ENCODE peak calls at places on chromosomes 2 and 18, in six cellular contexts. O, G, I, S, U and B are unnamed samples.

GRCh38 chr18:74110983-74111382 is 36.7 kb downstream of the FBXO15 start:
- DNase-seq in O (no peak), G (no peak), I (no peak), S (no peak), U (no peak), B (no peak)

GRCh38 chr2:20482711-20483110 is 35.8 kb downstream of the RHOB start:
- DNase-seq in O (no peak), G (no peak), I (no peak), S (no peak), U (no peak), B (no peak)

GRCh38 chr2:177329035-177329434 is 63.5 kb upstream of the AGPS start:
- DNase-seq in O (no peak), G (no peak), I (no peak), S (no peak), U (no peak), B (no peak)

GRCh38 chr2:234556848-234557573 is 60.1 kb upstream of the ARL4C start:
- DNase-seq in O (no peak), G (no peak), I (peak), S (peak), U (no peak), B (no peak)

GRCh38 chr18:10979411-10979810 is 170.0 kb downstream of the PIEZO2 start:
- DNase-seq in O (no peak), G (no peak), I (no peak), S (no peak), U (no peak), B (no peak)

GRCh38 chr2:232437130-232437620 is 18.8 kb upstream of the ALPI start:
- DNase-seq in O (peak), G (no peak), I (no peak), S (no peak), U (no peak), B (no peak)

GRCh38 chr2:18299423-18300212 is 260.8 kb downstream of the RDH14 start:
- DNase-seq in O (peak), G (peak), I (peak), S (peak), U (no peak), B (peak)

GRCh38 chr2:84840306-84840705 is 40.6 kb downstream of the TRABD2A start:
- DNase-seq in O (no peak), G (peak), I (peak), S (no peak), U (no peak), B (no peak)

GRCh38 chr18:73679941-73680700 is 467.5 kb downstream of the FBXO15 start:
- DNase-seq in O (no peak), G (no peak), I (peak), S (no peak), U (no peak), B (no peak)

GRCh38 chr2:157611110-157611509 is 17.6 kb downstream of the ACVR1C start:
- DNase-seq in O (no peak), G (no peak), I (no peak), S (no peak), U (no peak), B (no peak)

GRCh38 chr2:222902660-222903059 is 41.8 kb downstream of the ACSL3 start:
- DNase-seq in O (no peak), G (peak), I (no peak), S (no peak), U (no peak), B (no peak)

GRCh38 chr2:25078171-25079049 is 36.5 kb downstream of the EFR3B start:
- DNase-seq in O (no peak), G (peak), I (peak), S (peak), U (no peak), B (no peak)

GRCh38 chr2:167069855-167070254 is 181.6 kb downstream of the XIRP2 start:
- DNase-seq in O (no peak), G (no peak), I (peak), S (no peak), U (no peak), B (no peak)

GRCh38 chr2:15979759-15980604 is 39.6 kb downstream of the MYCN start:
- DNase-seq in O (no peak), G (no peak), I (no peak), S (no peak), U (no peak), B (peak)

GRCh38 chr2:48265169-48266013 is 264.6 kb upstream of the STON1 start:
- DNase-seq in O (no peak), G (no peak), I (no peak), S (no peak), U (no peak), B (no peak)

GRCh38 chr2:134657650-134658250 is 61.0 kb downstream of the TMEM163 start:
- DNase-seq in O (peak), G (peak), I (no peak), S (no peak), U (peak), B (no peak)

GRCh38 chr2:48829036-48829435 is 73.5 kb upstream of the LHCGR start:
- DNase-seq in O (no peak), G (no peak), I (peak), S (no peak), U (no peak), B (no peak)

GRCh38 chr2:62369549-62370164 is 136.3 kb downstream of the TMEM17 start:
- DNase-seq in O (no peak), G (peak), I (no peak), S (no peak), U (no peak), B (no peak)

GRCh38 chr18:48922801-48923730 is 27.7 kb downstream of the SMAD7 start:
- DNase-seq in O (peak), G (peak), I (peak), S (peak), U (no peak), B (no peak)
- H3K9ac ChIP-seq in O (no peak), G (no peak), I (peak), S (peak), U (no peak), B (peak)

DNA sequence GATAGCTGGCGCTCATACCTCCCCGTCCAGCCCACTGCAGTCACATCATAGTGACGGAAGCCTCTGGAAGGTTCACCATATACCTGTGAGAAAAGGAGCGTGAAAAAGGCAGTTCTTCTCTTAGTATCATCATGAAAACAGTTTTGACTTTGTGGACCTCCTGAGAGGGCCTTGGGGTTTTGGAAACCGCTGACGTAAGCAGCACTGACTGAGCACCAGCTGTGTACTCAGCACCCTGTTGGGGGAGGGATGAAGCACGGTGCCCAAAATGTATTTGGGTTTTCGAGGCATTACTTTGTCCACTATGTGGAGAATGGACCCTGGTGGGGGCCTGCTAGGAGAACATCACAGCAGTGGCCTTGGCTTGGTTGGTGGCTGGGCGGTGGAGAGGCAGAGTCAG is 5.4 kb downstream of the SCLY start:
- DNase-seq in O (no peak), G (no peak), I (no peak), S (no peak), U (no peak), B (no peak)
- H2BK15ac ChIP-seq in O (no peak), G (no peak), I (no peak), S (no peak), U (no peak), B (no peak)

GRCh38 chr18:67695684-67696083 is 179.2 kb upstream of the DSEL start:
- DNase-seq in O (no peak), G (no peak), I (no peak), S (no peak), U (no peak), B (no peak)
- H3K4me2 ChIP-seq in O (no peak), G (no peak), I (no peak), S (no peak), U (no peak), B (no peak)

GRCh38 chr2:214489181-214489580 is 78.3 kb downstream of the VWC2L start:
- DNase-seq in O (no peak), G (no peak), I (no peak), S (no peak), U (no peak), B (no peak)

GRCh38 chr2:214481204-214481603 is 70.3 kb downstream of the VWC2L start:
- DNase-seq in O (no peak), G (no peak), I (peak), S (peak), U (no peak), B (peak)

GRCh38 chr2:214484701-214485100 is 73.8 kb downstream of the VWC2L start:
- DNase-seq in O (no peak), G (no peak), I (no peak), S (no peak), U (no peak), B (no peak)

GRCh38 chr2:214482716-214483115 is 71.9 kb downstream of the VWC2L start:
- DNase-seq in O (no peak), G (no peak), I (no peak), S (no peak), U (no peak), B (peak)

GRCh38 chr2:214484239-214484638 is 73.4 kb downstream of the VWC2L start:
- DNase-seq in O (no peak), G (no peak), I (no peak), S (no peak), U (no peak), B (no peak)
- H3K9ac ChIP-seq in O (no peak), G (no peak), I (no peak), S (no peak), U (no peak), B (no peak)

DNA sequence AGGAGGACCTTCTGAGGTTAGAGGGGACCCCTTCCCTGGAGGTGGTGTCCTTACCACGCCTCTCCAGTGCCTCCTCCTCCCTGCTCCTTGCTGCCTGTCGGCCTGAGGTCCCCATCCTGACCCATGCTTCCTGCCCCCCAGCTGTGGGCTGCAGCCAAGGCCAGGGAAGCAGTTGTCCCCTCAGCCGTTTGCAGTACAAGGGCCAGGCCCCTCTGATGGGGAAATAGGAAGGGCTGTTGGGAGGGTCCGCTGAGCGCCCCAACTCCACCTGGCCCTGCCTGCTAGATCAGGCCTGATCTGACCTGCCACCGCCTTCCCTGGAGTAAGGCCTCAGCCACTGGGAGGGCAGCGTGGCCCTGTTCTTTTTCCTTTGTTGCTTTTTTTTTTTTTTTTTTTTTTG is 219.8 kb downstream of the KLHL29 start:
- DNase-seq in O (no peak), G (no peak), I (no peak), S (no peak), U (no peak), B (no peak)
- H2BK15ac ChIP-seq in O (no peak), G (no peak), I (no peak), S (no peak), U (peak), B (peak)

GRCh38 chr18:77098554-77099174 is 33.9 kb downstream of the MBP start:
- DNase-seq in O (no peak), G (peak), I (no peak), S (no peak), U (no peak), B (no peak)
- H3K4me2 ChIP-seq in O (peak), G (peak), I (peak), S (peak), U (peak), B (no peak)